ENCODE peak calls at places on chromosome 18, in six cellular contexts. One of them, this sample, is unnamed.

GRCh38 chr18:33231474-33232317 is 208.8 kb downstream of the CCDC178 start:
- DNase-seq in naive thymus-derived CD4-positive, alpha-beta T cell: peak; percentile 25
- DNase-seq in activated T-helper 1 cell treated with anti-CD3 and anti-CD28 coated beads, Interleukin-12 subunit alpha, Interleukin-12 subunit beta, Interleukin-2, Interleukin-4 antibody, amounts not matched to agents 30 ng/mL and 10 ng/mL and 1 ng/mL, durations not matched to agents 14 hours and 24 hours and 36 hours: peak; percentile 38
- DNase-seq in mucosa of descending colon: peak; percentile 84
- DNase-seq in H7: peak; percentile 27
- DNase-seq in mesothelial cell of epicardium: peak; percentile 71
- DNase-seq in this sample: peak; percentile 77

GRCh38 chr18:70384181-70384790 is 95.4 kb downstream of the SOCS6 start:
- DNase-seq in naive thymus-derived CD4-positive, alpha-beta T cell: no peak
- DNase-seq in activated T-helper 1 cell treated with anti-CD3 and anti-CD28 coated beads, Interleukin-12 subunit alpha, Interleukin-12 subunit beta, Interleukin-2, Interleukin-4 antibody, amounts not matched to agents 30 ng/mL and 10 ng/mL and 1 ng/mL, durations not matched to agents 14 hours and 24 hours and 36 hours: no peak
- DNase-seq in mucosa of descending colon: no peak
- DNase-seq in H7: peak; percentile 22
- DNase-seq in mesothelial cell of epicardium: no peak
- DNase-seq in this sample: no peak

GRCh38 chr18:69495841-69496533 is 95.3 kb downstream of the DOK6 start:
- DNase-seq in naive thymus-derived CD4-positive, alpha-beta T cell: no peak
- DNase-seq in activated T-helper 1 cell treated with anti-CD3 and anti-CD28 coated beads, Interleukin-12 subunit alpha, Interleukin-12 subunit beta, Interleukin-2, Interleukin-4 antibody, amounts not matched to agents 30 ng/mL and 10 ng/mL and 1 ng/mL, durations not matched to agents 14 hours and 24 hours and 36 hours: no peak
- DNase-seq in mucosa of descending colon: no peak
- DNase-seq in H7: no peak
- DNase-seq in mesothelial cell of epicardium: no peak
- DNase-seq in this sample: no peak

GRCh38 chr18:27713727-27714080 is 463.2 kb downstream of the CDH2 start:
- DNase-seq in naive thymus-derived CD4-positive, alpha-beta T cell: no peak
- DNase-seq in activated T-helper 1 cell treated with anti-CD3 and anti-CD28 coated beads, Interleukin-12 subunit alpha, Interleukin-12 subunit beta, Interleukin-2, Interleukin-4 antibody, amounts not matched to agents 30 ng/mL and 10 ng/mL and 1 ng/mL, durations not matched to agents 14 hours and 24 hours and 36 hours: no peak
- DNase-seq in mucosa of descending colon: no peak
- DNase-seq in H7: no peak
- DNase-seq in mesothelial cell of epicardium: no peak
- DNase-seq in this sample: no peak

GRCh38 chr18:56570971-56571370 is 67.4 kb downstream of the TXNL1 start:
- DNase-seq in naive thymus-derived CD4-positive, alpha-beta T cell: no peak
- DNase-seq in activated T-helper 1 cell treated with anti-CD3 and anti-CD28 coated beads, Interleukin-12 subunit alpha, Interleukin-12 subunit beta, Interleukin-2, Interleukin-4 antibody, amounts not matched to agents 30 ng/mL and 10 ng/mL and 1 ng/mL, durations not matched to agents 14 hours and 24 hours and 36 hours: no peak
- DNase-seq in mucosa of descending colon: no peak
- DNase-seq in H7: no peak
- DNase-seq in mesothelial cell of epicardium: no peak
- DNase-seq in this sample: no peak

GRCh38 chr18:44715841-44716240 is 35.2 kb downstream of the SETBP1 start:
- DNase-seq in naive thymus-derived CD4-positive, alpha-beta T cell: no peak
- DNase-seq in activated T-helper 1 cell treated with anti-CD3 and anti-CD28 coated beads, Interleukin-12 subunit alpha, Interleukin-12 subunit beta, Interleukin-2, Interleukin-4 antibody, amounts not matched to agents 30 ng/mL and 10 ng/mL and 1 ng/mL, durations not matched to agents 14 hours and 24 hours and 36 hours: no peak
- DNase-seq in mucosa of descending colon: no peak
- DNase-seq in H7: no peak
- DNase-seq in mesothelial cell of epicardium: no peak
- DNase-seq in this sample: peak; percentile 68

GRCh38 chr18:49619792-49620191 is 57.9 kb downstream of the LIPG start:
- DNase-seq in naive thymus-derived CD4-positive, alpha-beta T cell: no peak
- DNase-seq in activated T-helper 1 cell treated with anti-CD3 and anti-CD28 coated beads, Interleukin-12 subunit alpha, Interleukin-12 subunit beta, Interleukin-2, Interleukin-4 antibody, amounts not matched to agents 30 ng/mL and 10 ng/mL and 1 ng/mL, durations not matched to agents 14 hours and 24 hours and 36 hours: no peak
- DNase-seq in mucosa of descending colon: no peak
- DNase-seq in H7: no peak
- DNase-seq in mesothelial cell of epicardium: no peak
- DNase-seq in this sample: no peak

GRCh38 chr18:36634573-36635216 is 194.1 kb downstream of the TPGS2 start:
- DNase-seq in naive thymus-derived CD4-positive, alpha-beta T cell: no peak
- DNase-seq in activated T-helper 1 cell treated with anti-CD3 and anti-CD28 coated beads, Interleukin-12 subunit alpha, Interleukin-12 subunit beta, Interleukin-2, Interleukin-4 antibody, amounts not matched to agents 30 ng/mL and 10 ng/mL and 1 ng/mL, durations not matched to agents 14 hours and 24 hours and 36 hours: no peak
- DNase-seq in mucosa of descending colon: no peak
- DNase-seq in H7: no peak
- DNase-seq in mesothelial cell of epicardium: no peak
- DNase-seq in this sample: no peak

GRCh38 chr18:11850821-11851155 is 425 bp upstream of the CHMP1B start:
- DNase-seq in naive thymus-derived CD4-positive, alpha-beta T cell: no peak
- DNase-seq in activated T-helper 1 cell treated with anti-CD3 and anti-CD28 coated beads, Interleukin-12 subunit alpha, Interleukin-12 subunit beta, Interleukin-2, Interleukin-4 antibody, amounts not matched to agents 30 ng/mL and 10 ng/mL and 1 ng/mL, durations not matched to agents 14 hours and 24 hours and 36 hours: no peak
- DNase-seq in mucosa of descending colon: no peak
- DNase-seq in H7: no peak
- DNase-seq in mesothelial cell of epicardium: no peak
- DNase-seq in this sample: no peak

GRCh38 chr18:26073742-26074141 is 16.7 kb downstream of the SS18 start:
- DNase-seq in naive thymus-derived CD4-positive, alpha-beta T cell: no peak
- DNase-seq in activated T-helper 1 cell treated with anti-CD3 and anti-CD28 coated beads, Interleukin-12 subunit alpha, Interleukin-12 subunit beta, Interleukin-2, Interleukin-4 antibody, amounts not matched to agents 30 ng/mL and 10 ng/mL and 1 ng/mL, durations not matched to agents 14 hours and 24 hours and 36 hours: no peak
- DNase-seq in mucosa of descending colon: no peak
- DNase-seq in H7: no peak
- DNase-seq in mesothelial cell of epicardium: no peak
- DNase-seq in this sample: no peak

GRCh38 chr18:1002653-1003178 is 98.0 kb downstream of the ADCYAP1 start:
- DNase-seq in naive thymus-derived CD4-positive, alpha-beta T cell: no peak
- DNase-seq in activated T-helper 1 cell treated with anti-CD3 and anti-CD28 coated beads, Interleukin-12 subunit alpha, Interleukin-12 subunit beta, Interleukin-2, Interleukin-4 antibody, amounts not matched to agents 30 ng/mL and 10 ng/mL and 1 ng/mL, durations not matched to agents 14 hours and 24 hours and 36 hours: no peak
- DNase-seq in mucosa of descending colon: no peak
- DNase-seq in H7: no peak
- DNase-seq in mesothelial cell of epicardium: no peak
- DNase-seq in this sample: no peak

GRCh38 chr18:63236417-63236816 is 83.2 kb downstream of the BCL2 start:
- DNase-seq in naive thymus-derived CD4-positive, alpha-beta T cell: no peak
- DNase-seq in activated T-helper 1 cell treated with anti-CD3 and anti-CD28 coated beads, Interleukin-12 subunit alpha, Interleukin-12 subunit beta, Interleukin-2, Interleukin-4 antibody, amounts not matched to agents 30 ng/mL and 10 ng/mL and 1 ng/mL, durations not matched to agents 14 hours and 24 hours and 36 hours: no peak
- DNase-seq in mucosa of descending colon: no peak
- DNase-seq in H7: no peak
- DNase-seq in mesothelial cell of epicardium: no peak
- DNase-seq in this sample: no peak

GRCh38 chr18:39786477-39786876 is 2168.6 kb upstream of the PIK3C3 start:
- DNase-seq in naive thymus-derived CD4-positive, alpha-beta T cell: no peak
- DNase-seq in activated T-helper 1 cell treated with anti-CD3 and anti-CD28 coated beads, Interleukin-12 subunit alpha, Interleukin-12 subunit beta, Interleukin-2, Interleukin-4 antibody, amounts not matched to agents 30 ng/mL and 10 ng/mL and 1 ng/mL, durations not matched to agents 14 hours and 24 hours and 36 hours: no peak
- DNase-seq in mucosa of descending colon: no peak
- DNase-seq in H7: no peak
- DNase-seq in mesothelial cell of epicardium: no peak
- DNase-seq in this sample: no peak

GRCh38 chr18:13260114-13260926 is 41.8 kb downstream of the LDLRAD4 start:
- DNase-seq in naive thymus-derived CD4-positive, alpha-beta T cell: no peak
- DNase-seq in activated T-helper 1 cell treated with anti-CD3 and anti-CD28 coated beads, Interleukin-12 subunit alpha, Interleukin-12 subunit beta, Interleukin-2, Interleukin-4 antibody, amounts not matched to agents 30 ng/mL and 10 ng/mL and 1 ng/mL, durations not matched to agents 14 hours and 24 hours and 36 hours: no peak
- DNase-seq in mucosa of descending colon: no peak
- DNase-seq in H7: no peak
- DNase-seq in mesothelial cell of epicardium: no peak
- DNase-seq in this sample: peak; percentile 50

GRCh38 chr18:47968721-47969120 is 38.3 kb upstream of the SMAD2 start:
- DNase-seq in naive thymus-derived CD4-positive, alpha-beta T cell: no peak
- DNase-seq in activated T-helper 1 cell treated with anti-CD3 and anti-CD28 coated beads, Interleukin-12 subunit alpha, Interleukin-12 subunit beta, Interleukin-2, Interleukin-4 antibody, amounts not matched to agents 30 ng/mL and 10 ng/mL and 1 ng/mL, durations not matched to agents 14 hours and 24 hours and 36 hours: no peak
- DNase-seq in mucosa of descending colon: no peak
- DNase-seq in H7: no peak
- DNase-seq in mesothelial cell of epicardium: no peak
- DNase-seq in this sample: no peak